ENCODE peak calls at places on chromosomes 12 and 14, in four cellular contexts. N is H1, F is IMR-90, A is mesenchymal stem cell. Y is an unnamed sample.

GRCh38 chr14:55426881-55427280 is 13.5 kb downstream of the TBPL2 start:
- DNase-seq in N (no peak), F (no peak), A (no peak), Y (no peak)

GRCh38 chr12:114407566-114408411 is 1.8 kb upstream of the TBX5 start:
- DNase-seq in N (no peak), F (peak), A (no peak), Y (peak)

GRCh38 chr14:79605863-79606262 is 605.4 kb downstream of the DIO2 start:
- DNase-seq in N (no peak), F (no peak), A (no peak), Y (no peak)

GRCh38 chr14:79708991-79709390 is 502.3 kb downstream of the DIO2 start:
- DNase-seq in N (no peak), F (peak), A (peak), Y (no peak)

GRCh38 chr12:632102-632696 is 31.0 kb downstream of the NINJ2 start:
- DNase-seq in N (no peak), F (peak), A (peak), Y (peak)

GRCh38 chr12:23929906-23930305 is 19.6 kb downstream of the SOX5 start:
- DNase-seq in N (no peak), F (peak), A (no peak), Y (no peak)

GRCh38 chr14:73786942-73787759 is 64.5 kb upstream of the PTGR2 start:
- DNase-seq in N (no peak), F (peak), A (peak), Y (peak)

GRCh38 chr12:111692575-111693210 is 6.8 kb downstream of the ACAD10 start:
- DNase-seq in N (no peak), F (peak), A (peak), Y (peak)

GRCh38 chr12:75389061-75389460 is 1.8 kb upstream of the GLIPR1L2 start:
- DNase-seq in N (no peak), F (peak), A (peak), Y (no peak)

GRCh38 chr14:33987565-33988080 is 36.7 kb upstream of the EGLN3 start:
- DNase-seq in N (no peak), F (no peak), A (no peak), Y (no peak)

GRCh38 chr14:105878125-105878524 is 351.7 kb downstream of the TMEM121 start:
- DNase-seq in N (no peak), F (no peak), A (no peak), Y (no peak)

GRCh38 chr12:48165089-48166031 is 8.0 kb upstream of the ASB8 start:
- DNase-seq in N (no peak), F (peak), A (peak), Y (no peak)

GRCh38 chr14:78598046-78598652 is 428.0 kb downstream of the NRXN3 start:
- DNase-seq in N (peak), F (peak), A (peak), Y (peak)

GRCh38 chr14:93464271-93464670 is 33.5 kb downstream of the UNC79 start:
- DNase-seq in N (no peak), F (no peak), A (no peak), Y (no peak)

GRCh38 chr12:123143753-123144461 is 7.0 kb downstream of the PITPNM2 start:
- DNase-seq in N (no peak), F (no peak), A (no peak), Y (no peak)

GRCh38 chr12:123171967-123172366 is 21.1 kb upstream of the PITPNM2 start:
- DNase-seq in N (no peak), F (no peak), A (no peak), Y (no peak)

GRCh38 chr12:49843871-49844437 is 1.0 kb upstream of the BCDIN3D start:
- DNase-seq in N (no peak), F (no peak), A (no peak), Y (no peak)

GRCh38 chr12:68303850-68304249 is 28.3 kb downstream of the MDM1 start:
- DNase-seq in N (no peak), F (peak), A (no peak), Y (no peak)

GRCh38 chr12:45259732-45260480 is 44.0 kb downstream of the ANO6 start:
- DNase-seq in N (no peak), F (peak), A (peak), Y (no peak)

DNA sequence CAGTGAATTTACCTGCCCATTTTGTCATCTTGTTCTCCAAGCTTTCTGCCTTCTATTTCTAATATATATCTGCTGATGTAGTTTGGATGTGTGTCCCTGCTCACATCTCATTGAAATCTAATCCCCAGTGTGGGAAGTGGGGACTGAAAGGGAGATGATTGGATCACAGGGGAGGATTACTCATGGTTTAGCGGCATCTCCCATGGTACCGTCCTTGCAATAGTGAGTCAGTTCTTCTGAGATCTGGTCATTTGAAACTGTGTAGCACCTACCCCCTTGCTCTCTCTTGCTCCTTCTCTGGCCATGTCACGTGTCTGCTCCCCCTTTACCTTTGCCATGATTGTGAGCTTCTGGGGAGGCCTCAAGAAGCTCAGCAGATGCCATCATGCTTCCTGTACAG is 26.2 kb upstream of the ALX1 start:
- DNase-seq in N (no peak), F (no peak), A (no peak), Y (no peak)
- H4K91ac ChIP-seq in N (no peak), F (no peak), A (no peak), Y (no peak)

GRCh38 chr12:51866324-51866723 is 17.8 kb upstream of the FIGNL2 start:
- DNase-seq in N (no peak), F (no peak), A (no peak), Y (no peak)

GRCh38 chr12:51866762-51867161 is 18.2 kb upstream of the FIGNL2 start:
- DNase-seq in N (no peak), F (no peak), A (no peak), Y (no peak)

GRCh38 chr12:51864701-51865469 is 16.4 kb upstream of the FIGNL2 start:
- DNase-seq in N (no peak), F (no peak), A (no peak), Y (peak)

GRCh38 chr12:51865470-51865745 is 16.9 kb upstream of the FIGNL2 start:
- DNase-seq in N (no peak), F (no peak), A (no peak), Y (no peak)

DNA sequence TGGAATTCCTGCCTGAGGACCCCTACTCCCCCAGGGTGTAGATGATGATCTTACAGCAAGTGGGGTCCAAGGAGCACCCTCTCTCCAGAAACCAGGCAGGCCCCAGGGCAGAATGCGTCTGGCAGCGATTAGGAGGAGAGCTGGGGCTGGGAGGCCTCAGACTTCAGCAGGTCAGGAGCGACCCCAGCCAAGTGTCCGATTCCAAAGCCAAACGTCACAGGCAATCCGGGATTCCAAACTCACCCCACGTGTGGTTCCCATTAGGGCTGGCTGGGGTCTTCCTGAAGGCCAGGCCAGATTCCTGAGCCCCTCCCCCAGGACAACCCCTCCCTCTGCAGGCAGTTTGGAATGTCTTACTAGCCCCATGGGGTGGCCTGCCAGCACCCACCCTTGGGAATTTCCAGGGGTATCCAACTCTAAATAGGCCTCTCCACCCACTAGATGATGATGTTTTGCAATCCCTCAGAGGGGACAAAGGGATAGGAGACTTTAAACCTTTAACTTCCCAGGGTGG is 17.3 kb upstream of the FIGNL2 start:
- DNase-seq in N (no peak), F (no peak), A (no peak), Y (no peak)
- H4K91ac ChIP-seq in N (peak), F (no peak), A (no peak), Y (no peak)

DNA sequence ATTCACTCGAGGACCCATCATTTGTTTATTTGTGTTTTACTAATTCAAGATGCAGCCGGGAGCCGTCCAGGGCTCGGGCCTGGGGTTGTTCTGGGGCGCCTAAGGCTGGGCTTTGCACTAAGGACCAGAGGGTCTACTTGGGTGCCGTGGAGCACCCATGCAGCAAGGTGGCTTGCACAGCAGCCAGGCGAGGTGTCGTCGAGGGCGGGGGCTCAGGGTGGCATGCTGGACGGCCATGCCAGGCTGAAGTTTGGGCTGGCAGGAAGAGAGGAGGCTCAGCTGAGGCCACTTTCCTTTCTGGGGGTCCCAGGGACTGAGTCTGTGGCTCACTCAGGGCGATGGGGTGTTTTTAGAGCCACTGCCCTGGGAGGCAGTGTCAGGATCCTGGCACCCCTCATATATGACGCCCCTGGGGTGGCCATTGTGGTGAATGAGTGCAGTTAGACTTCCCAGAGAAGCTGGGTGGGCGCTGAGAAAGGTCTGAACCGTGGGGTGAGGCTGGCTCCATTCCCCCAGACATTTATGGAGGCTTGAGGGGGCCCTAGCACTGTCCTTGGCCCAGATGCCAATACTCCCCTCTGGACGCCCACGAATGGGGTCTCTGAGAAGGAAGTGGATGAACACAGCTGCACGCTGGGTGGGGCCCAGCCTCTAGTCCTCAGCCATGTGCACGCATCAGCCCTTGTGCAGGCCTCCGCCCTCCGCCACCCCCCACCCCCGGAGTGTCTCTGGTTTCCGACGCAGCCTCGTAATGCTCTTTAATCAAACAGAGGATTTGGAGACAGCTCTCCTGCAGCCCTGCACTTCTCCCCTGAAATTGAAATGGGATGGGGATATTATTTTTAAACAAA is 11.3 kb downstream of the MEG3 start:
- DNase-seq in N (no peak), F (no peak), A (no peak), Y (no peak)
- H4K91ac ChIP-seq in N (peak), F (no peak), A (no peak), Y (no peak)

GRCh38 chr12:54384591-54385041 is at the start of gene ZNF385A:
- DNase-seq in N (no peak), F (no peak), A (peak), Y (no peak)
- H4K91ac ChIP-seq in N (peak), F (peak), A (no peak), Y (no peak)

GRCh38 chr12:51869490-51869865 is 18.4 kb upstream of the ANKRD33 start:
- DNase-seq in N (no peak), F (no peak), A (no peak), Y (no peak)
- H4K91ac ChIP-seq in N (peak), F (no peak), A (peak), Y (peak)

GRCh38 chr12:65169311-65170244 is at the start of gene LEMD3:
- DNase-seq in N (peak), F (peak), A (peak), Y (peak)
- H4K91ac ChIP-seq in N (peak), F (peak), A (peak), Y (peak)

DNA sequence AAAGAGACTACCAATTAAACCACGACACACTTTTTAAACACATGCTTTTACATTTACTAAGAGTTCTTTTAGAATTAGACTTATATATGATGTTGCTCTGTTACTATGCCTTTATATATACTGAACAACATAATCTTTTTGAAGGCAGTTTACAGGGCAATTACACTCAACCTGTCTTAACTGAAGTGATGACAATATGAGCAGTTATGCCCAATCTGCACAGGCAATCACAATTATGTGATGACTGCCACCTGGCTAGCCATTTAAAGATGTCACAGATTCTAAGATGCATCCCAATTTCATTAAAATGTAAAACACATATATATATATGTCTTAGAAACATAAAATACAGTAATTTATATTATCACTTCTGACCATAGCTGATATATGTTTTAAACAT is 112.6 kb downstream of the STXBP6 start:
- DNase-seq in N (no peak), F (no peak), A (no peak), Y (no peak)
- H4K91ac ChIP-seq in N (no peak), F (no peak), A (no peak), Y (no peak)

DNA sequence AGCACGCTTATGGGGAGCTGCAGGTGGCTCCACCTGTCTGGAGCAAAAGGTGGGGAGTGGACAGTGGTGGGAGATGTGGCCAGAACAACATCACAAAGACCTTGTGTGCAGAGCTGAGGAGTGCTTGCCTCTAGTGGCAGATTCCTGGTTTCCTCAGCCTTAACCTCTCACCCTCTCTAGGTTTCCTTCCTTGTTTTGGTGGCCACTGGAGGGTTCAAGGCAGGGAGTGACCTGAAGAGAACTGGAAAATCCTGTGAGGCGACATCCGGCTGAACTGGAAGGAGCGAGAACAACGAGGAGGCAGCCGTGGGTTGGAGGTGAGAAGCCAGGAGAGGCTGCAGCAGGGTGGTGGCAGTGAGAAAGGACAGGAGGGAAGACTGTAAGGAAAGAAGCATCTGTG is 6.3 kb upstream of the FLVCR2 start:
- DNase-seq in N (no peak), F (no peak), A (no peak), Y (no peak)
- H4K91ac ChIP-seq in N (no peak), F (no peak), A (no peak), Y (no peak)

DNA sequence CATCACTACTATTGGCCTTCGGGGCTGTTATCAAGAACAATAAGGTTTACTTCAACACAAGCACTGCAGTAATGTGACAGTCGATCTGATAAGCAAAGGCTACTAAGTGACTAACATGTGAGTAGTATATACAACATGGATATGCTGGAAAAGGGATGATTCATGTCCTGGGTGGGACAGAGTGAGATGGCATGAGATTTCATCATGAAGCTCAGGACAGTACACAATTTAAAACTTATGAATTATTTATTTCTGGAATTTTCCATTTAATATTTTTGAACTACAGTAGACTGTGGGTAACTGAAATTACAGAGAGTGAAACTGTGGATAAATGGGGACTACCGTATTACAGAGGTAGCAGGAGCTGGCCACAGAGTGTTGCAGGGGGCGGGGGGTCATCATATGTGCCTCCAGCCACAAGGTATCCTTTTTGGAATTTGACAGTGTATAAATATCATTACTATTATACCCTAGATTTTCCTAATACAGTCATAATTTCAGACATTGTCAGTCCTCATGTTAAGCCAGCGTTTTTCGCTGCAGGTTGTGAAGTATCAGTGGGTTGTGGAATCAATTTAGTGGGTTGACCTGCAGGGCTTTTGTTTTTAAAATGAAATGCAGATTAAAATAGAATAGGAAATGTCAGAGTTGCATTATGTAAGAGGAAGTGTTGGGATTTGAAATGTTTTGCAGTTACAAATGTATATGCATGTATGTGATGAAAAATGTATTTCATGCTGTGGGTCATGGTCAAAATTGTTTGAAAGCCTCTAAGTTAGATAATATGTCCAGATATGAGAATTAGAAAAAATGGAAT is 148.0 kb upstream of the NUDT4 start:
- DNase-seq in N (no peak), F (peak), A (peak), Y (no peak)
- H4K91ac ChIP-seq in N (peak), F (peak), A (peak), Y (no peak)

GRCh38 chr14:22872833-22873520 is 1.4 kb downstream of the LRP10 start:
- DNase-seq in N (no peak), F (no peak), A (no peak), Y (no peak)

GRCh38 chr14:22871962-22872832 is 657 bp downstream of the LRP10 start:
- DNase-seq in N (no peak), F (peak), A (peak), Y (peak)

GRCh38 chr14:22875003-22875747 is 3.6 kb downstream of the LRP10 start:
- DNase-seq in N (no peak), F (no peak), A (no peak), Y (no peak)

GRCh38 chr14:22870811-22871199 is 735 bp upstream of the LRP10 start:
- DNase-seq in N (no peak), F (no peak), A (no peak), Y (no peak)

DNA sequence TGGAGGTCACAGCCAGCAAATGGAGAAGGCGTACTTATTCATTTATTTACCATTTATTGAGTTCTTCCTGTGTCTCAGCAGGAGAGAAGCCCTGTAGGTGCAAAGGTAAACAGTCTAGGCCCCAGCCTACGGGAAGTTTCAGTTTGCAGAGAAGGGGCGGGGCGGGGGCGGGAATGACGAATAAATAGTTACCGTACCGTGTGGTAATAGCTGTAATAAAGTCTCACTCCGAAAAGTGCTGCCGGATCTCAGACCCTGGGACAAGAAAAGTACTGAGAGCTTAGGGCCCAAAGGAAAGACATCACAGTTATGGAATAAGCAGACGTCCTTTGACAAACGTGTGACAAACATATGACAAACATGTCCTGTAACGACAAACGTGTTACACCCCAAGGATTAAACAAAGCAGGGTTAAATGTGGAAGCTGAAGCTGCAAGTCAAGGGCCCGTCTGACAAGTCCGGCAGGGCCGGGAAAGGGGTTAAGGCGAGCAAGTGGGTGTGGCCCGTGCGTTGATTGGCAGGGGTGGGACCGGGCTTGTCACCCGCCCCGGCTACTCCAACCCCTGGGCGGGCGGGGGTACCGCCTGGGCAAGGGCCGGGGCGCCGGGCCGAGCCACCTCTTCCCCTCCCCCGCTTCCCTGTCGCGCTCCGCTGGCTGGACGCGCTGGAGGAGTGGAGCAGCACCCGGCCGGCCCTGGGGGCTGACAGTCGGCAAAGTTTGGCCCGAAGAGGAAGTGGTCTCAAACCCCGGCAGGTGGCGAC is at the start of gene LRP10:
- DNase-seq in N (no peak), F (peak), A (peak), Y (peak)
- H4K91ac ChIP-seq in N (no peak), F (peak), A (peak), Y (no peak)